ENCODE peak calls at places on chromosomes 7 and 10, in four cellular contexts. J is fibroblast of pulmonary artery, H is tibial nerve, R is mucosa of descending colon. M is an unnamed sample.

GRCh38 chr7:16661924-16662323 is 15.9 kb downstream of the BZW2 start:
- DNase-seq in R (no peak), J (no peak), H (no peak), M (no peak)

GRCh38 chr7:2937701-2938513 is 93.8 kb upstream of the GNA12 start:
- DNase-seq in H (no peak), R (no peak), J (no peak), M (no peak)

GRCh38 chr10:16117305-16117695 is 257.0 kb upstream of the MINDY3 start:
- DNase-seq in J (no peak), H (no peak), R (no peak), M (no peak)

GRCh38 chr10:22993314-22993713 is 65.5 kb downstream of the ARMC3 start:
- DNase-seq in R (no peak), H (no peak), J (no peak), M (no peak)

GRCh38 chr10:91587710-91588638 is 44.9 kb downstream of the PPP1R3C start:
- DNase-seq in J (peak), R (no peak), H (no peak), M (peak)

GRCh38 chr7:128932862-128933821 is 4.6 kb upstream of the IRF5 start:
- DNase-seq in H (no peak), J (no peak), R (peak), M (peak)

GRCh38 chr10:126160971-126161630 is 227.2 kb downstream of the ADAM12 start:
- DNase-seq in R (peak), H (no peak), J (no peak), M (peak)

GRCh38 chr10:77781451-77782327 is 144.1 kb upstream of the KCNMA1 start:
- DNase-seq in R (no peak), J (no peak), H (no peak), M (no peak)

GRCh38 chr10:12742776-12743175 is 258.7 kb downstream of the CCDC3 start:
- DNase-seq in J (no peak), R (no peak), H (no peak), M (no peak)

GRCh38 chr10:92914478-92915066 is 66.3 kb downstream of the EXOC6 start:
- DNase-seq in H (no peak), J (peak), R (peak), M (peak)

GRCh38 chr7:117941138-117941810 is 68.0 kb upstream of the CTTNBP2 start:
- DNase-seq in J (no peak), H (no peak), R (no peak), M (no peak)

GRCh38 chr7:80583901-80584300 is 54.5 kb upstream of the CD36 start:
- DNase-seq in H (no peak), J (peak), R (peak), M (peak)

GRCh38 chr10:90718185-90718584 is 139.7 kb downstream of the HTR7 start:
- DNase-seq in J (peak), R (no peak), H (no peak), M (peak)

GRCh38 chr7:127940365-127941160 is 90.7 kb downstream of the LRRC4 start:
- DNase-seq in H (no peak), J (no peak), R (no peak), M (no peak)

GRCh38 chr7:93142127-93142526 is 6.1 kb downstream of the SAMD9L start:
- DNase-seq in J (peak), R (no peak), H (no peak), M (peak)

GRCh38 chr10:14820010-14820774 is 17.6 kb downstream of the CDNF start:
- DNase-seq in H (no peak), J (peak), R (no peak), M (peak)

GRCh38 chr7:148664319-148664718 is 34.4 kb upstream of the CUL1 start:
- DNase-seq in R (no peak), J (peak), H (peak), M (peak)

GRCh38 chr7:101594790-101595189 is 34.3 kb downstream of the MYL10 start:
- DNase-seq in J (no peak), H (no peak), R (no peak), M (no peak)

GRCh38 chr10:110225756-110226554 is 18.6 kb downstream of the MXI1 start:
- DNase-seq in R (peak), J (peak), H (peak), M (peak)

GRCh38 chr7:25597881-25598456 is 369.7 kb upstream of the NPVF start:
- DNase-seq in J (no peak), R (no peak), H (no peak), M (peak)

GRCh38 chr7:16004661-16005060 is 318.2 kb upstream of the MEOX2 start:
- DNase-seq in R (no peak), J (no peak), H (no peak), M (no peak)

GRCh38 chr7:140239653-140239935 is 62.8 kb upstream of the KDM7A start:
- DNase-seq in H (no peak), J (no peak), R (peak), M (no peak)

GRCh38 chr7:7970113-7970619 is 1.6 kb downstream of the GLCCI1 start:
- DNase-seq in J (no peak), R (no peak), H (no peak), M (no peak)

GRCh38 chr10:123958221-123958620 is 66.6 kb upstream of the CPXM2 start:
- DNase-seq in H (no peak), J (no peak), R (no peak), M (no peak)

GRCh38 chr10:126375299-126375698 is 13.0 kb downstream of the ADAM12 start:
- DNase-seq in H (no peak), R (peak), J (no peak), M (no peak)

GRCh38 chr7:30464231-30464660 is 14.3 kb downstream of the NOD1 start:
- DNase-seq in R (no peak), J (no peak), H (no peak), M (peak)

GRCh38 chr7:79515358-79515757 is 61.9 kb upstream of the MAGI2 start:
- DNase-seq in J (no peak), R (no peak), H (no peak), M (peak)

GRCh38 chr10:69409176-69409495 is 7.6 kb downstream of the TACR2 start:
- DNase-seq in R (no peak), H (no peak), J (no peak), M (no peak)

GRCh38 chr10:69406816-69407580 is 9.7 kb downstream of the TACR2 start:
- DNase-seq in H (no peak), R (no peak), J (no peak), M (no peak)

GRCh38 chr10:69407621-69408301 is 9.0 kb downstream of the TACR2 start:
- DNase-seq in R (no peak), J (no peak), H (no peak), M (no peak)

GRCh38 chr10:69409968-69410367 is 6.8 kb downstream of the TACR2 start:
- DNase-seq in H (peak), R (no peak), J (no peak), M (peak)

GRCh38 chr10:69408318-69409175 is 8.2 kb downstream of the TACR2 start:
- DNase-seq in R (peak), J (peak), H (peak), M (peak)
- H3K4me3 ChIP-seq in R (no peak), J (peak), H (peak), M (peak)

GRCh38 chr10:100186813-100187212 is 984 bp upstream of the ERLIN1 start:
- DNase-seq in J (no peak), H (no peak), R (no peak), M (no peak)

GRCh38 chr10:100184426-100185219 is 1.2 kb downstream of the ERLIN1 start:
- DNase-seq in H (no peak), R (no peak), J (peak), M (peak)

GRCh38 chr10:100183482-100183881 is 2.3 kb downstream of the ERLIN1 start:
- DNase-seq in H (no peak), R (peak), J (peak), M (peak)

GRCh38 chr10:100186253-100186780 is 488 bp upstream of the ERLIN1 start:
- DNase-seq in R (peak), J (peak), H (no peak), M (peak)

DNA sequence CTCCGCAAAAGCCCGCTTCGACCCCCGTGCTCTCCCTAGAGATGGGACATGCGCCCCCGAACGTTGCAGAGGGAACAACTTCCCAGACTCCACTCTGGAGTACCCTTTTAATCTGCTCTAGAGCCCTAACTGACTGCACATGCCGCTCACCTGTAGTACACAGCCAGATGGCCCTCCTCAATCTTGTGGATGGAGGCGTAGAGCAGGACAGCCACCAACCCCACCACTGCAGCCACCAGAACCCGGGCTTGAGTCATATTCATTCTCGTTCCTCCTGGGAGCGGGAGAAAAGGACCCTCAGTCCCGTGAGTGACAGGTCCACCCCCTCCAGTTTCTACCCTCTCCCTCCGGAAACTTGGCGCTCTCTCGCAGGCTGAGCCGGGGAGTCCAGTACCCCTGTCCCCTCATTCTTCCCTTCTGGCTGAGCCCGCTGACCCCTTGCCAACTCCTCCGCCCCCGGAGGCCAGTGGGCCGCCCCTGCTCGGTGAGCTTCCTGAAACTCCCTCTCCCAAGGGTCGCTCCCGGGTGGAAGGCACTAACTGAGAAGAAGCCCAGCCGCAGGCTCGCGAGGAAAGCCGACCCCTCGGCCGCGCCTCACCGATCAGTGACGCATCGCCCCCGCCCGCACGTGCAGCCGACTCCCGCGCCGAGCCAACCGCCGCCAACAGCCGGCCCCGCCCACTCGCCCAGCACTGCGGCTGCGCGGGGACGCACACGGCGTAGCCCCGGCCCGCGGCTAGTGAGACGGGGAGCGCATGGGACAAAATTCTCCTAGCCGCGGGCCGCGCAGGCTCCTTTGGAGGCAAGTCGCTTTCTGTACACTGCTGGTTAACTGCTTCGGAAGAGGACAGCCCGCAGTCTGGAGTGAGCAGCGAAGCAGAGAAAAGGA is at the start of gene ERLIN1:
- DNase-seq in R (peak), H (peak), J (peak), M (peak)
- TF ChIP-seq CTCF in R (no peak), H (no peak), J (no peak), M (no peak)

GRCh38 chr7:150368884-150369739 is 490 bp downstream of the REPIN1 start:
- DNase-seq in R (peak), H (no peak), J (peak), M (peak)

GRCh38 chr7:150368098-150368883 is at the start of gene REPIN1:
- DNase-seq in H (peak), R (peak), J (peak), M (peak)

GRCh38 chr7:150367187-150367510 is 1.5 kb upstream of the REPIN1 start:
- DNase-seq in R (no peak), J (no peak), H (no peak), M (no peak)

GRCh38 chr7:150365673-150366398 is 2.8 kb upstream of the REPIN1 start:
- DNase-seq in H (no peak), J (no peak), R (no peak), M (no peak)

GRCh38 chr7:150367677-150368097 is 935 bp upstream of the REPIN1 start:
- DNase-seq in R (no peak), H (no peak), J (no peak), M (no peak)
- H3K4me3 ChIP-seq in R (peak), H (peak), J (peak), M (peak)

DNA sequence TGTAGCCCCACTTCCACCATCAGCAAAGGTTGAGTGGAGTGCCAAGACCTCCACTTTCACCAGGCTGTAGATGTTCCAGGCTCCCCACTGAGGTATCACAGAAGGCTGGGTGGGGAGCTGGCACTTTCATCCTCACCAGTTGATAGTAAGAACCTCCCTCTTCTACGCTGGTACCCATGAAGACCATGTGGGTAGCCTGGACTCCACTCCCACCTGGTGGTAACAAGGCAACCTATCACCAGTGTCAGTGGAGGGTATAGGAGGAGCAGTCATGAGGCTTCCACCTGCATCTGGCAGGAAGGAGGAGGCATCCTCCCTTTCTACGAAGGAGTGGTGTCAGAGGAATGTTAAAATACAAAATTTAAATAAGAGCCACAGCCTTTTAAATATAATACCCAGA is 4.4 kb downstream of the SMIM30 start:
- DNase-seq in R (no peak), H (no peak), J (peak), M (no peak)
- TF ChIP-seq CTCF in R (no peak), H (no peak), J (no peak), M (no peak)

GRCh38 chr7:146116452-146117219 is at the start of gene CNTNAP2:
- DNase-seq in H (no peak), J (peak), R (no peak), M (peak)
- H3K4me3 ChIP-seq in H (peak), J (peak), R (no peak), M (peak)

GRCh38 chr10:5508786-5509185 is 9.4 kb upstream of the CALML5 start:
- DNase-seq in R (no peak), H (no peak), J (no peak), M (no peak)

GRCh38 chr10:5508161-5508604 is 8.8 kb upstream of the CALML5 start:
- DNase-seq in J (no peak), R (no peak), H (no peak), M (no peak)

GRCh38 chr10:5506246-5506645 is 6.9 kb upstream of the CALML5 start:
- DNase-seq in J (no peak), H (no peak), R (no peak), M (no peak)

GRCh38 chr10:5506751-5507648 is 7.6 kb upstream of the CALML5 start:
- DNase-seq in H (no peak), R (no peak), J (no peak), M (no peak)

GRCh38 chr10:5507649-5508131 is 8.3 kb upstream of the CALML5 start:
- DNase-seq in R (no peak), H (no peak), J (no peak), M (no peak)
- TF ChIP-seq CTCF in R (no peak), H (no peak), J (no peak), M (no peak)

DNA sequence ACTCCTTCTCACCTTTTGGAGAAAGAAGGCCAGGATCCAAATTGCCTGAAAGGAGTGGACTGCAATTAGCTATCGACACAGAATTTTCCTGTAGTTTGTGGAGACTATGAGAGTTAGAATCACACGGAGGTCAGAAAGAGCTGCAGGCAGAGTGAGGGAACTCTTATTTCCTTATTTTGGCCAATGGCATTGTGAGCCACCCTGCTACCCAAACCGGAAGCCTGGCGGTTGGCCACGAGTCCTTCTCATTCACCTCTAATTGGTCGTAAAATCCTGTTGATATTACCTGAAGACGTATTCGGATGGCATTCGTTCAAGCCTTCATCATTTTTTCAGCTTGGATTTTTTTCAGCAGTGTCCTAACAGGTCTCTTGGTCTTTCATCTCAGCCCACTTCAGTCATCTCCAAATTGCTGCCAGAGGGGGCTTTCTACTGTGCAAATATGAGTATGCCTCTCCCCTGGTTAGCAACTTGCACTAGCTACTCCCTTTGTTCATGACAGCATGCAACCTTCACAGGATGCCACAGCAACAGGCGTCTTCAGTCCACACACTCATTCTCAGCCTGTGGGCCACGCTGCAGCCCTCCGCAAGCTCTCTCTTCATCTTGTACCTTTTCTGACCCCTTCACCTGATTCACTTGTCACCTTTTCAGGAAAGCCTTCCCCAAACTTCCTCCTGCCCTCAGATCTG is 66.9 kb downstream of the GATA3 start:
- DNase-seq in J (no peak), H (no peak), R (peak), M (no peak)
- H3K4me3 ChIP-seq in J (no peak), H (no peak), R (no peak), M (no peak)

GRCh38 chr10:63005246-63005645 is 127.9 kb upstream of the NRBF2 start:
- DNase-seq in H (no peak), R (no peak), J (peak), M (peak)

GRCh38 chr10:63007112-63007511 is 126.0 kb upstream of the NRBF2 start:
- DNase-seq in J (no peak), H (no peak), R (no peak), M (no peak)

GRCh38 chr10:63008491-63008890 is 124.6 kb upstream of the NRBF2 start:
- DNase-seq in J (peak), R (no peak), H (no peak), M (no peak)

DNA sequence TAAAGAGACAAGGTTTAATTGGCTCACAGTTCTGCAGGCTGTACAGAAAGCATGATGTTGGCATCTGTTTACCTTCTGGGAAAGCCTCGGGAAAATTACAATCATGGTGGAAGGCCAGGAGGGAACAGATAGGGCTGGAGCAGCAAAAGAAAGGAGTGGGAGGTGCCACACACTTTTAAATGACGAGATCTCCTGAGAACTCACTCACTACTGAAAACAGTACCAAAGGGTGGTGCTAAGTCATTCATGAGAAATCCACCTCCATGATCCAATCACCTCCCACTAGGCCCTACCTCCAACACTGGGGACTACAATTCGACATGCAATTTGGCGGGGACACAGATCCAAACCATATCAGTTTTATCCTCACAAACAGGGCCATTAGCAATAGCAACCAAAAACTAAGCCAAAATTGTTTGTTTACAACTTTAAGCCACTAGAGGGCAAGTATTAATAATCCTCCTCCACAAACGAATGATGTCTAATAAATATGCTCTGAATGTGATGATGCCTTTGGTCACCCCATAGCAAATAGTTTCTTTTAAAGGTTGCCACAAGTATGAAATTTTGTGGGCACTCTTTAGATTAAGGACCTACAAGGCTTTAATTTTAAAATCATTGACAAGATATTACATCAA is 129.2 kb upstream of the NRBF2 start:
- DNase-seq in J (peak), R (no peak), H (no peak), M (no peak)
- TF ChIP-seq CTCF in J (peak), R (no peak), H (no peak), M (peak)

DNA sequence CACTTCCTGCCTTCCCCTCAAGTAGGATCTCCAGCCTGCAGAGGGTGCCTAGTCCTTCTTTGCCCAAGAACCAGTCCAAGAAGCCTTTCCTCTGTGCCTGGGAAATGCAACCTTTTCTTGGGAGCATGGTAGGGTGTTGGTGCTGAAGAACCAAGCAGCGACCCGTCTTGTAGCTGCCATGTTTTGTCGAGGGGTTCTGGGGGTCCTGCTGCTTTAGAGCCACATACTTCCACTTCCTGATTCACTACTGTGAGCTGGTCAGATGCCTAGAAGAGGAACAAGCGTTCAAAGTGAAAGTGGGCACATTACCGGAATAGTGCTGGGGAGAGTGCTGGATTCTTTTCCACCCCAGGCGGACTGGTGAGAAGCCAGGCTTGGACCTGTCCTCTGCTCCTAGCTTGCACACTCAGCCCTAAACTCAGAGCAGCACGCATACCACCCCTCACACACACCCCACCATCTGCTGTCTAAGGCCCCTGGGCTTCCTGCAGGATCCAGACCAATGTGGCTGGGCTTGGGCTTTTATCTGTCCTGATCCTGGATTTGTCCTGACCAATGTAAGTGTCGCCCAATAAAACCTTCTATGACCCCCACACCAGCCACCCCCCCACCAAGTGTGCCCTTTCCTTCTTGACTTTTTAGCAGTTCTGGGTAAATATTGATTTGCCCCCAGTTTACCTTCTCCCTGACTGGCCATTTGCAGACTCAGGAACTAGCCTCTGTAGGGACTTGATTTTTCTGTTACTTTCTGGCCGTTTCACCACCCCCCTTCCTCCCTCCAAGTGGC is 1.5 kb upstream of the HOXA13 start:
- DNase-seq in H (no peak), R (peak), J (no peak), M (no peak)
- H3K4me3 ChIP-seq in H (no peak), R (peak), J (no peak), M (no peak)

GRCh38 chr10:103042908-103043307 is 124.8 kb downstream of the CNNM2 start:
- DNase-seq in J (no peak), R (no peak), H (no peak), M (no peak)
- TF ChIP-seq CTCF in J (no peak), R (no peak), H (no peak), M (no peak)